ENCODE peak calls at places on chromosomes 7 and 10, in five cellular contexts. X is SK-N-SH; A is tibial nerve; J is gastrocnemius medialis; F is CD8-positive, alpha-beta T cell. B is an unnamed sample.
A peak's percentile ranks its signal among the peaks of the same experiment; 100 is the strongest.

GRCh38 chr7:148540041-148540738 is 50.4 kb upstream of the C7orf33 start:
- DNase-seq in X (peak; percentile 16), A (peak; percentile 18), J (no peak), F (no peak), B (peak; percentile 88)

GRCh38 chr7:23490357-23491131 is 20.3 kb upstream of the IGF2BP3 start:
- DNase-seq in X (peak; percentile 98), A (no peak), J (no peak), F (peak; percentile 44), B (no peak)

GRCh38 chr10:23197416-23197861 is 5.3 kb downstream of the PTF1A start:
- DNase-seq in X (no peak), A (no peak), J (no peak), F (no peak), B (no peak)

GRCh38 chr10:44576715-44577191 is 191.9 kb upstream of the CXCL12 start:
- DNase-seq in X (no peak), A (no peak), J (no peak), F (no peak), B (no peak)

GRCh38 chr7:22561356-22561755 is 61.4 kb upstream of the STEAP1B start:
- DNase-seq in X (no peak), A (peak; percentile 68), J (peak; percentile 79), F (no peak), B (peak; percentile 93)

GRCh38 chr7:4641091-4641666 is 40.9 kb upstream of the FOXK1 start:
- DNase-seq in X (no peak), A (no peak), J (no peak), F (no peak), B (no peak)

GRCh38 chr7:144670251-144670650 is 165.6 kb downstream of the TPK1 start:
- DNase-seq in X (no peak), A (no peak), J (no peak), F (no peak), B (no peak)

GRCh38 chr10:17340144-17340829 is 112.2 kb downstream of the VIM start:
- DNase-seq in X (no peak), A (no peak), J (no peak), F (no peak), B (no peak)

GRCh38 chr10:60413306-60414012 is 23.8 kb upstream of the ANK3 start:
- DNase-seq in X (no peak), A (no peak), J (no peak), F (no peak), B (no peak)

GRCh38 chr10:77872151-77872946 is 54.2 kb downstream of the DLG5 start:
- DNase-seq in X (peak; percentile 82), A (no peak), J (no peak), F (no peak), B (no peak)

GRCh38 chr10:11875499-11876281 is 52.5 kb downstream of the PROSER2 start:
- DNase-seq in X (no peak), A (peak; percentile 72), J (peak; percentile 74), F (no peak), B (no peak)

GRCh38 chr10:123417414-123417813 is 248.7 kb upstream of the GPR26 start:
- DNase-seq in X (no peak), A (no peak), J (no peak), F (no peak), B (no peak)

GRCh38 chr10:64116731-64117130 is 595.5 kb downstream of the REEP3 start:
- DNase-seq in X (no peak), A (no peak), J (no peak), F (no peak), B (no peak)

GRCh38 chr10:64115471-64115870 is 594.3 kb downstream of the REEP3 start:
- DNase-seq in X (no peak), A (no peak), J (no peak), F (no peak), B (no peak)

GRCh38 chr10:64118736-64119135 is 597.5 kb downstream of the REEP3 start:
- DNase-seq in X (no peak), A (no peak), J (no peak), F (no peak), B (no peak)

GRCh38 chr10:64113796-64114195 is 592.6 kb downstream of the REEP3 start:
- DNase-seq in X (no peak), A (no peak), J (no peak), F (no peak), B (no peak)

GRCh38 chr10:64115913-64116643 is 594.9 kb downstream of the REEP3 start:
- DNase-seq in X (peak; percentile 44), A (no peak), J (no peak), F (no peak), B (no peak)
- H3K9me3 ChIP-seq in X (no peaks in the 10 kb centered on the region), A (no peaks in the 10 kb centered on the region), J (no peaks in the 10 kb centered on the region), F (no peaks in the 10 kb centered on the region), B (no peaks in the 10 kb centered on the region)

GRCh38 chr10:69382382-69383117 is 34.2 kb downstream of the TACR2 start:
- DNase-seq in X (no peak), A (no peak), J (no peak), F (no peak), B (no peak)

GRCh38 chr10:69379800-69380199 is 36.9 kb downstream of the TACR2 start:
- DNase-seq in X (no peak), A (no peak), J (no peak), F (no peak), B (no peak)

GRCh38 chr10:69384320-69384719 is 32.4 kb downstream of the TACR2 start:
- DNase-seq in X (no peak), A (no peak), J (no peak), F (no peak), B (no peak)

GRCh38 chr10:69385454-69386350 is 31.0 kb downstream of the TACR2 start:
- DNase-seq in X (no peak), A (no peak), J (no peak), F (no peak), B (no peak)

GRCh38 chr10:69383485-69384089 is 33.1 kb downstream of the TACR2 start:
- DNase-seq in X (no peak), A (no peak), J (no peak), F (no peak), B (no peak)
- TF ChIP-seq CTCF in X (no peak), A (no peak), J (peak; percentile 39), F (no peak), B (no peak)

GRCh38 chr7:57416601-57417358 is 33.2 kb upstream of the ZNF716 start:
- DNase-seq in X (no peak), A (no peak), J (no peak), F (no peak), B (no peak)
- H3K9me3 ChIP-seq in X (no peaks in the 10 kb centered on the region), A (no peaks in the 10 kb centered on the region), J (no peaks in the 10 kb centered on the region), F (no peaks in the 10 kb centered on the region), B (no peaks in the 10 kb centered on the region)

GRCh38 chr10:102267748-102268147 is 22.4 kb downstream of the GBF1 start:
- DNase-seq in X (no peak), A (no peak), J (no peak), F (no peak), B (no peak)

GRCh38 chr10:102269017-102269416 is 23.7 kb downstream of the GBF1 start:
- DNase-seq in X (no peak), A (no peak), J (peak; percentile 19), F (no peak), B (no peak)

GRCh38 chr10:102274062-102274461 is 28.7 kb downstream of the GBF1 start:
- DNase-seq in X (no peak), A (no peak), J (no peak), F (no peak), B (no peak)

GRCh38 chr10:102266670-102267069 is 21.3 kb downstream of the GBF1 start:
- DNase-seq in X (no peak), A (no peak), J (no peak), F (no peak), B (no peak)

GRCh38 chr10:102268333-102268999 is 23.1 kb downstream of the GBF1 start:
- DNase-seq in X (no peak), A (no peak), J (no peak), F (no peak), B (no peak)
- TF ChIP-seq CTCF in X (peak; percentile 32), A (no peak), J (no peak), F (no peak), B (no peak)

DNA sequence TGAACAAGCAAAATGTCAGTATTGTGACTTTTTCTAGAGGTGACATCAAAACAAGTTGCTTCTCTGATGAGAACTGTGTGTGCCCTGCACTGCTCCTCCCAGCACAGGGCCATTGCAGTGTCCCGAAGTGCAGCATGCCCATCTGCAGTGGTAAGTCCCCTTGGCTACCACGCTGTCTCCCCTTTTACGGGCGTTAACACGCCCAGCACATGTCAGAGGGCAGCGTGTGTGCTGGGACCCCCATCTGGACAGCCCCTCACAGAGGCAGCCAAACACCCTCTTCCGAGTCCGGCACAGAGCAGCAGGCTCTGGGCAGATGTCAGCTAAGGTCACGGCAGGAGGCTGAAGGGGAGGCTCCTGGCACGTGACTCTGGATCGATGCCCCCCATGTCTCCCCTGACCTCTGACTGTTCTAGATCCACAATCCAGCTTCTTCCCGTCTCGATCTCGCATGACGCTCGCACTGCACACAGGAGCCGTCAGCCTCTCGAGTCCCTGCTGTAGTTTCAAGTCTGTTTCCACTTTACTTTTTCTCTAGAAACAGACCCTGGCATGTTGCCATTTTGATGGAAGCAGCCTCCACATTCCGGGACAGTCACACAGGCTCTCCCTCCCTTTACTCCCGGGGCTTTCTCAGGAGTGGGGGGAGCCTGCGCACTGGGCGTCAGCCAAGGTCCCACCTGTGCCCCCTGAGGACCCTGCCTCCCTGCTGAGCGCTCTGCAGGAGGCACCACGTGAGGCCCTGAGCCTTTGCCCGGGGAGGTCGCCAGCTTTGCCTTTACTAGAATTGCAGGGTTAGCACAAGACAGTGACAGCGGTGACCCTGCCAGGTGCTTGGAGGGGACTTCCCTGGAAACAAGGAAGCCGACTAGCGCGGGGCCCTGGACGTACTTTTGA is 133.8 kb downstream of the TCERG1L start:
- DNase-seq in X (peak; percentile 55), A (peak; percentile 24), J (no peak), F (no peak), B (peak; percentile 43)
- H3K9me3 ChIP-seq in X (no peaks in the 10 kb centered on the region), A (no peaks in the 10 kb centered on the region), J (no peaks in the 10 kb centered on the region), F (no peaks in the 10 kb centered on the region), B (no peaks in the 10 kb centered on the region)

GRCh38 chr7:100053201-100053600 is 3.6 kb downstream of the ZSCAN21 start:
- DNase-seq in X (peak; percentile 62), A (no peak), J (peak; percentile 25), F (no peak), B (no peak)
- TF ChIP-seq CTCF in X (peak; percentile 51), A (no peak), J (no peak), F (no peak), B (no peak)

GRCh38 chr10:131022369-131022768 is 289.2 kb downstream of the TCERG1L start:
- DNase-seq in X (no peak), A (no peak), J (no peak), F (no peak), B (no peak)
- H3K9me3 ChIP-seq in X (no peaks in the 10 kb centered on the region), A (no peaks in the 10 kb centered on the region), J (no peaks in the 10 kb centered on the region), F (no peaks in the 10 kb centered on the region), B (no peaks in the 10 kb centered on the region)

GRCh38 chr10:14758994-14759664 is 15.6 kb downstream of the FAM107B start:
- DNase-seq in X (peak; percentile 27), A (no peak), J (no peak), F (no peak), B (no peak)
- TF ChIP-seq CTCF in X (no peak), A (no peak), J (no peak), F (no peak), B (no peak)